ENCODE peak calls at places on chromosomes 3 and 15, in ten cellular contexts. O is central memory CD4-positive, alpha-beta T cell; G is NCI-H1092 treated with DMSO at 0.1 percent for 48 hours; Q is GM12864; I is GM03348; Z is T1000; A is hippocampal formation; E is AG08396; C is neural crest cell; D is DND-41. H is an unnamed sample.

GRCh38 chr15:64753419-64754185 is 21.8 kb downstream of the RBPMS2 start:
- DNase-seq in O (no peak), G (no peak), Q (peak; percentile 43), I (no peak), Z (no peak), A (no peak), E (no peak), C (no peak), D (no peak), H (peak; percentile 53)

GRCh38 chr15:36484038-36484778 is 95.2 kb upstream of the CDIN1 start:
- DNase-seq in O (no peak), G (no peak), Q (no peak), I (no peak), Z (no peak), A (no peak), E (no peak), C (no peak), D (no peak), H (no peak)

GRCh38 chr3:40615110-40615915 is 90.6 kb downstream of the ZNF621 start:
- DNase-seq in O (no peak), G (no peak), Q (no peak), I (no peak), Z (no peak), A (peak; percentile 15), E (no peak), C (peak; percentile 46), D (no peak), H (no peak)

GRCh38 chr15:101126618-101127502 is 125.0 kb downstream of the CHSY1 start:
- DNase-seq in O (no peak), G (no peak), Q (no peak), I (peak; percentile 45), Z (no peak), A (no peak), E (no peak), C (no peak), D (peak; percentile 55), H (peak; percentile 46)

GRCh38 chr15:67033012-67033411 is 32.4 kb upstream of the SMAD3 start:
- DNase-seq in O (peak; percentile 40), G (no peak), Q (no peak), I (no peak), Z (no peak), A (no peak), E (no peak), C (no peak), D (no peak), H (no peak)

GRCh38 chr3:185820973-185821758 is 3.7 kb downstream of the IGF2BP2 start:
- DNase-seq in O (no peak), G (no peak), Q (no peak), I (peak; percentile 72), Z (no peak), A (no peak), E (peak; percentile 77), C (no peak), D (no peak), H (no peak)

GRCh38 chr15:30921106-30921505 is 17.4 kb downstream of the FAN1 start:
- DNase-seq in O (no peak), G (no peak), Q (no peak), I (no peak), Z (no peak), A (no peak), E (no peak), C (no peak), D (no peak), H (no peak)

GRCh38 chr3:109050591-109051167 is 67.3 kb downstream of the MORC1 start:
- DNase-seq in O (no peak), G (peak; percentile 8), Q (peak; percentile 29), I (peak; percentile 22), Z (no peak), A (no peak), E (peak; percentile 8), C (no peak), D (peak; percentile 35), H (no peak)

GRCh38 chr3:45551214-45552010 is 43.1 kb upstream of the LIMD1 start:
- DNase-seq in O (no peak), G (no peak), Q (no peak), I (peak; percentile 96), Z (peak; percentile 93), A (no peak), E (peak; percentile 90), C (no peak), D (no peak), H (no peak)

GRCh38 chr3:113277886-113278598 is 66.7 kb downstream of the BOC start:
- DNase-seq in O (no peak), G (no peak), Q (no peak), I (no peak), Z (no peak), A (no peak), E (no peak), C (no peak), D (no peak), H (no peak)

GRCh38 chr3:73036694-73037368 is 24.6 kb upstream of the EBLN2 start:
- DNase-seq in O (no peak), G (no peak), Q (no peak), I (peak; percentile 20), Z (no peak), A (no peak), E (no peak), C (no peak), D (no peak), H (no peak)

GRCh38 chr3:171700157-171700556 is 110.1 kb downstream of the PLD1 start:
- DNase-seq in O (no peak), G (no peak), Q (no peak), I (no peak), Z (no peak), A (no peak), E (no peak), C (no peak), D (no peak), H (no peak)

GRCh38 chr15:77525411-77525811 is 104.7 kb downstream of the HMG20A start:
- DNase-seq in O (no peak), G (no peak), Q (no peak), I (no peak), Z (no peak), A (no peak), E (no peak), C (no peak), D (no peak), H (no peak)

GRCh38 chr3:55906896-55907295 is 419.8 kb upstream of the WNT5A start:
- DNase-seq in O (no peak), G (no peak), Q (no peak), I (no peak), Z (no peak), A (no peak), E (no peak), C (no peak), D (no peak), H (no peak)

GRCh38 chr3:129560269-129560787 is 17.4 kb downstream of the H1-8 start:
- DNase-seq in O (no peak), G (no peak), Q (no peak), I (peak; percentile 90), Z (peak; percentile 32), A (no peak), E (peak; percentile 84), C (no peak), D (no peak), H (no peak)

GRCh38 chr15:27410986-27411385 is 440.0 kb downstream of the GABRG3 start:
- DNase-seq in O (no peak), G (no peak), Q (no peak), I (no peak), Z (no peak), A (no peak), E (no peak), C (no peak), D (no peak), H (no peak)

GRCh38 chr15:99614749-99615288 is 49.0 kb downstream of the MEF2A start:
- DNase-seq in O (no peak), G (no peak), Q (no peak), I (no peak), Z (no peak), A (no peak), E (no peak), C (no peak), D (no peak), H (no peak)

GRCh38 chr15:85340852-85341251 is 39.6 kb upstream of the AKAP13 start:
- DNase-seq in O (no peak), G (no peak), Q (no peak), I (no peak), Z (no peak), A (no peak), E (no peak), C (no peak), D (no peak), H (no peak)

GRCh38 chr15:40369474-40369869 is 11.5 kb downstream of the DISP2 start:
- DNase-seq in O (no peak), G (no peak), Q (no peak), I (no peak), Z (no peak), A (no peak), E (no peak), C (no peak), D (no peak), H (no peak)

GRCh38 chr3:41808618-41809017 is 153.3 kb downstream of the ULK4 start:
- DNase-seq in O (no peak), G (no peak), Q (no peak), I (no peak), Z (no peak), A (no peak), E (no peak), C (no peak), D (no peak), H (peak; percentile 18)

GRCh38 chr3:195883160-195883559 is 25.2 kb downstream of the TNK2 start:
- DNase-seq in O (no peak), G (no peak), Q (no peak), I (no peak), Z (no peak), A (no peak), E (no peak), C (no peak), D (no peak), H (no peak)

GRCh38 chr3:147397911-147398809 is 8.2 kb downstream of the ZIC4 start:
- DNase-seq in O (no peak), G (no peak), Q (no peak), I (no peak), Z (no peak), A (no peak), E (no peak), C (no peak), D (no peak), H (no peak)

GRCh38 chr15:73239564-73240208 is 129.1 kb downstream of the HCN4 start:
- DNase-seq in O (no peak), G (no peak), Q (no peak), I (no peak), Z (no peak), A (no peak), E (no peak), C (no peak), D (no peak), H (no peak)

GRCh38 chr15:85116494-85116893 is 134.8 kb downstream of the PDE8A start:
- DNase-seq in O (no peak), G (no peak), Q (no peak), I (no peak), Z (no peak), A (no peak), E (no peak), C (no peak), D (no peak), H (no peak)

GRCh38 chr3:48899298-48899697 is 616 bp upstream of the SLC25A20 start:
- DNase-seq in O (peak; percentile 43), G (no peak), Q (no peak), I (no peak), Z (no peak), A (no peak), E (no peak), C (no peak), D (peak; percentile 56), H (no peak)

GRCh38 chr15:83504365-83504764 is 57.2 kb downstream of the SH3GL3 start:
- DNase-seq in O (no peak), G (no peak), Q (no peak), I (no peak), Z (no peak), A (no peak), E (no peak), C (no peak), D (no peak), H (no peak)

GRCh38 chr3:15610083-15610482 is 8.5 kb downstream of the BTD start:
- DNase-seq in O (no peak), G (no peak), Q (no peak), I (peak; percentile 41), Z (peak; percentile 73), A (no peak), E (peak; percentile 64), C (no peak), D (no peak), H (no peak)

GRCh38 chr3:122030381-122031122 is 8.5 kb upstream of the ILDR1 start:
- DNase-seq in O (no peak), G (no peak), Q (no peak), I (peak; percentile 40), Z (no peak), A (no peak), E (peak; percentile 58), C (no peak), D (peak; percentile 30), H (peak; percentile 54)

H was measured in GM06990.